ENCODE peak calls at places on chromosomes 1 and 21, in seven cellular contexts. I is left lung, K is cardiac fibroblast, O is NB4, R is prostate gland, V is A549, X is fibroblast of lung. F is an unnamed sample.

GRCh38 chr1:44367932-44368331 is 12.9 kb upstream of the ERI3 start:
- DNase-seq in X (no peak), O (no peak), K (no peak), V (no peak), R (no peak), I (no peak), F (no peak)

GRCh38 chr1:169236143-169236542 is 129.7 kb downstream of the ATP1B1 start:
- DNase-seq in I (no peak), R (no peak), O (no peak), V (no peak), K (peak; percentile 20), X (peak; percentile 24), F (peak; percentile 65)

GRCh38 chr1:184387069-184387870 is 441 bp downstream of the C1orf21 start:
- DNase-seq in V (no peak), R (peak; percentile 43), K (no peak), O (peak; percentile 49), X (no peak), I (peak; percentile 51), F (peak; percentile 39)

GRCh38 chr1:159918918-159919195 is 6.5 kb downstream of the TAGLN2 start:
- DNase-seq in V (no peak), K (no peak), O (no peak), X (no peak), R (no peak), I (no peak), F (no peak)

GRCh38 chr1:37561794-37562132 is 5.0 kb downstream of the DNALI1 start:
- DNase-seq in K (peak; percentile 60), R (no peak), O (peak; percentile 49), I (no peak), X (peak; percentile 31), V (peak; percentile 47), F (peak; percentile 27)

GRCh38 chr1:239819756-239820155 is 271.9 kb upstream of the FMN2 start:
- DNase-seq in I (no peak), X (no peak), K (no peak), O (no peak), V (no peak), R (no peak), F (no peak)

GRCh38 chr1:36208978-36209708 is 15.1 kb upstream of the THRAP3 start:
- DNase-seq in R (no peak), X (no peak), V (no peak), K (no peak), O (peak; percentile 97), I (no peak), F (no peak)

GRCh38 chr1:179366093-179366800 is 476 bp downstream of the AXDND1 start:
- DNase-seq in V (peak; percentile 9), O (no peak), X (no peak), K (peak; percentile 31), I (no peak), R (no peak), F (peak; percentile 34)

GRCh38 chr1:180141381-180141934 is 13.2 kb upstream of the QSOX1 start:
- DNase-seq in X (no peak), O (no peak), R (no peak), V (no peak), I (no peak), K (no peak), F (no peak)

GRCh38 chr1:100313382-100313781 is 38.9 kb upstream of the CDC14A start:
- DNase-seq in X (no peak), R (no peak), I (no peak), V (no peak), K (peak; percentile 46), O (no peak), F (no peak)

GRCh38 chr1:53031732-53032131 is 30.3 kb upstream of the PODN start:
- DNase-seq in V (no peak), K (no peak), O (no peak), X (no peak), R (no peak), I (no peak), F (no peak)

GRCh38 chr21:45990049-45990711 is 8.6 kb downstream of the COL6A1 start:
- DNase-seq in X (no peak), R (no peak), O (no peak), V (no peak), K (no peak), I (peak; percentile 20), F (no peak)

GRCh38 chr1:197356723-197357533 is 88.9 kb downstream of the CRB1 start:
- DNase-seq in V (no peak), I (no peak), K (peak; percentile 71), O (peak; percentile 62), X (peak; percentile 69), R (no peak), F (peak; percentile 82)

GRCh38 chr1:68281946-68282615 is 49.8 kb upstream of the WLS start:
- DNase-seq in X (no peak), R (no peak), K (no peak), O (peak; percentile 3), I (no peak), V (no peak), F (no peak)

GRCh38 chr21:42164064-42164789 is 54.7 kb upstream of the ABCG1 start:
- DNase-seq in K (peak; percentile 36), V (no peak), I (peak; percentile 69), X (peak; percentile 31), R (no peak), O (peak; percentile 67), F (peak; percentile 50)

GRCh38 chr1:24526940-24527542 is 24.4 kb downstream of the RCAN3 start:
- DNase-seq in I (no peak), O (peak; percentile 43), X (peak; percentile 38), V (peak; percentile 26), R (no peak), K (peak; percentile 50), F (peak; percentile 54)

GRCh38 chr21:44294391-44295162 is 5.3 kb upstream of the PFKL start:
- DNase-seq in V (no peak), X (peak; percentile 53), I (peak; percentile 71), O (peak; percentile 45), R (no peak), K (peak; percentile 49), F (peak; percentile 82)

GRCh38 chr1:172966844-172967540 is 83.7 kb downstream of the TNFSF18 start:
- DNase-seq in O (no peak), I (no peak), V (no peak), R (no peak), X (no peak), K (peak; percentile 74), F (peak; percentile 39)

GRCh38 chr1:205313681-205314308 is 7.8 kb downstream of the NUAK2 start:
- DNase-seq in X (peak; percentile 70), O (peak; percentile 85), V (no peak), K (peak; percentile 80), I (peak; percentile 75), R (peak; percentile 35), F (peak; percentile 63)

GRCh38 chr1:29789221-29789909 is 553.0 kb downstream of the PTPRU start:
- DNase-seq in V (no peak), O (no peak), K (no peak), X (no peak), R (peak; percentile 1), I (no peak), F (no peak)

GRCh38 chr1:39954261-39954869 is 580 bp upstream of the MFSD2A start:
- DNase-seq in O (peak; percentile 58), I (no peak), R (no peak), K (no peak), X (no peak), V (no peak), F (no peak)

GRCh38 chr1:173267453-173267945 is 60.4 kb upstream of the TNFSF4 start:
- DNase-seq in R (no peak), K (peak; percentile 73), O (no peak), I (no peak), V (no peak), X (peak; percentile 53), F (peak; percentile 31)

DNA sequence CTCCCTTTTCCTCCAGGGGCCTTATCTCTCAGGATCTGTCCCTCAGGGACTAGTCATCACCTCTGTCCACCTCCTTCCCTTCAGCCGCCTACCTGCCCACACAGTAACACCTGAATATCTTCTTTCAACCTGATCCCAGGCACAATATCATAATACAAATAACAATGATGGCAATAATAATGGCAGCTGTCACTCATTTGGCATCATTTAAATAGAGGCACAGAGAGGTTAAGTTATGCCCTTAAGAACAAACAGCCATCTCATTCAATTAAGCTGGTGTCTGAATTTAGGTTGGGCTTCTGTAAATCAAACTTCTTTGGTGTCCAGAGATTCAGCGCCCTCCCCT is 47.5 kb downstream of the AHDC1 start:
- DNase-seq in K (no peak), V (no peak), X (no peak), R (no peak), I (no peak), O (no peak), F (no peak)
- H3K4me3 ChIP-seq in K (no peak overlapping the region), V (no peak overlapping the region), X (no peak overlapping the region), R (no peak overlapping the region), I (no peak overlapping the region), O (no peak overlapping the region), F (no peak overlapping the region)

GRCh38 chr1:41765109-41765655 is 153.5 kb downstream of the HIVEP3 start:
- DNase-seq in X (no peak), K (no peak), R (no peak), V (no peak), O (peak; percentile 78), I (no peak), F (peak; percentile 20)

GRCh38 chr1:41758904-41759548 is 159.7 kb downstream of the HIVEP3 start:
- DNase-seq in O (no peak), I (no peak), X (peak; percentile 94), V (no peak), R (no peak), K (peak; percentile 91), F (peak; percentile 80)

GRCh38 chr1:41764608-41765007 is 154.1 kb downstream of the HIVEP3 start:
- DNase-seq in I (no peak), R (no peak), V (no peak), K (no peak), O (no peak), X (no peak), F (no peak)

GRCh38 chr1:41762777-41763176 is 155.9 kb downstream of the HIVEP3 start:
- DNase-seq in V (no peak), I (no peak), K (no peak), X (no peak), R (no peak), O (no peak), F (no peak)

GRCh38 chr1:41762251-41762650 is 156.5 kb downstream of the HIVEP3 start:
- DNase-seq in V (no peak), X (no peak), R (no peak), K (no peak), I (no peak), O (peak; percentile 23), F (no peak)
- TF ChIP-seq CTCF in V (no peak), X (no peak), R (no peak), K (no peak), I (no peak), O (no peak), F (no peak)

DNA sequence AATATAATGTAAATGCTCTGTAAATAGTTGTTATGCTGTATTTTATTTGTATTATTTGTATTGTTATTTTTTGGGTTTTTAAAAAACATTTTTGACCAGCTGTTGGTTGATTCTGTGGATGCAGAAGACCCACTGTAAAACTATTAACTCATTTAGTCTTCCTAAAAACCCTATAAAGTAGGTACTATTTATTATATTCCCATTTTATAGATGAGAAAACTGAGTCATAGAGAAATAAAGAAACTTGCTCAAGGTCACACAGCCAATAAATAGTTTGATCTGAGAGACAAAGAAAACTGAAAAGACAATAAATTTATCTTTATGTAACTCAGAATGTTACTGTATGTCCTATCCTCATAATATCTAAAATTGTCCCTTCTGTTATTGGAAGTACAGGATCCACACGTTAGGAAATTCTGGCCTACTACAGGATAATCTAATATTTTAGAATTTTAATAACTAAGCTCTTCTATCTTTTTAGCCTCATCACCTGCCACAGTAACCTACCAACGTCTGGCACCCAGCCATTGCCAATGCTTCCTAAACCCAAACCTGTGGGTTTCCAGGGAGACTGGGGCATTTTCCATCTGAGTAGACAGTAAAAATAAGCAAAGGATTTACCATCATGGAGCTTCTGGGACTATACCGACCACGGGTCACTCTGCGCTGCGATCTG is 1.1 kb upstream of the MAP3K21 start:
- DNase-seq in V (no peak), O (no peak), I (no peak), X (no peak), R (no peak), K (no peak), F (no peak)
- H3K4me3 ChIP-seq in V (peak overlapping the region; percentile 98), O (no peak overlapping the region), I (peak overlapping the region; percentile 72), X (no peak overlapping the region), R (no peak overlapping the region), K (no peak overlapping the region), F (no peak overlapping the region)

GRCh38 chr1:202122639-202123335 is at the start of gene GPR37L1:
- DNase-seq in V (peak; percentile 64), I (peak; percentile 60), K (peak; percentile 64), R (no peak), O (no peak), X (peak; percentile 55), F (peak; percentile 64)
- TF ChIP-seq CTCF in V (peak; percentile 46), I (peak; percentile 24), K (peak; percentile 69), R (peak; percentile 26), O (no peak), X (peak; percentile 63), F (peak; percentile 69)